ENCODE peak calls at places on chromosomes 1 and 21, in four cellular contexts. K is epithelial cell of esophagus, F is dermis blood vessel endothelial cell, P is cardiac fibroblast. M is an unnamed sample.

GRCh38 chr1:98429851-98430496 is 231.5 kb upstream of the SNX7 start:
- DNase-seq in F (no peak), K (no peak), P (no peak), M (no peak)

GRCh38 chr1:157833155-157833554 is 8.5 kb downstream of the CD5L start:
- DNase-seq in P (no peak), K (no peak), F (no peak), M (no peak)

GRCh38 chr1:226185153-226186036 is 1.1 kb downstream of the ACBD3 start:
- DNase-seq in F (peak), P (peak), K (peak), M (peak)

GRCh38 chr1:207454046-207454964 is at the start of gene CR2:
- DNase-seq in F (peak), K (peak), P (no peak), M (no peak)

GRCh38 chr21:38088916-38089762 is 167.7 kb upstream of the KCNJ15 start:
- DNase-seq in K (no peak), F (no peak), P (no peak), M (no peak)

GRCh38 chr1:60430375-60430774 is 356.8 kb upstream of the C1orf87 start:
- DNase-seq in P (no peak), F (no peak), K (no peak), M (no peak)

GRCh38 chr21:38140192-38140905 is 116.4 kb upstream of the KCNJ15 start:
- DNase-seq in P (peak), F (peak), K (peak), M (peak)

GRCh38 chr1:166164995-166165660 is 1.7 kb downstream of the FAM78B start:
- DNase-seq in K (peak), F (peak), P (peak), M (peak)

GRCh38 chr1:15735304-15736034 is 589 bp upstream of the SLC25A34 start:
- DNase-seq in K (no peak), P (no peak), F (no peak), M (no peak)

GRCh38 chr1:154407866-154408777 is 3.0 kb downstream of the IL6R start:
- DNase-seq in F (no peak), K (no peak), P (peak), M (no peak)